ENCODE peak calls at places on chromosomes 6 and 20, in ten cellular contexts. V, T, D, C, F, H, U, Y, X and K are unnamed samples.

GRCh38 chr6:138219398-138219797 is 1.1 kb upstream of the PBOV1 start:
- DNase-seq in V (no peak), T (no peak), D (no peak), C (no peak), F (no peak), H (no peak), U (no peak), Y (no peak), X (no peak), K (no peak)

GRCh38 chr6:140041571-140042332 is 667.3 kb upstream of the CITED2 start:
- DNase-seq in V (no peak), T (no peak), D (no peak), C (no peak), F (no peak), H (no peak), U (no peak), Y (no peak), X (no peak), K (no peak)

GRCh38 chr20:49115565-49115964 is 69.5 kb downstream of the CSE1L start:
- DNase-seq in V (no peak), T (no peak), D (no peak), C (no peak), F (no peak), H (no peak), U (no peak), Y (no peak), X (no peak), K (no peak)

GRCh38 chr20:44642203-44643153 is 9.0 kb downstream of the ADA start:
- DNase-seq in V (no peak), T (no peak), D (peak; percentile 87), C (peak; percentile 68), F (no peak), H (no peak), U (peak; percentile 66), Y (no peak), X (peak; percentile 55), K (peak; percentile 33)

GRCh38 chr6:116016846-116017545 is 43.7 kb downstream of the FRK start:
- DNase-seq in V (no peak), T (no peak), D (no peak), C (no peak), F (no peak), H (no peak), U (no peak), Y (no peak), X (no peak), K (no peak)

GRCh38 chr20:62009869-62010445 is 55.7 kb downstream of the TAF4 start:
- DNase-seq in V (no peak), T (no peak), D (no peak), C (no peak), F (no peak), H (no peak), U (no peak), Y (no peak), X (no peak), K (no peak)

GRCh38 chr6:112298021-112298745 is 43.8 kb upstream of the LAMA4 start:
- DNase-seq in V (no peak), T (no peak), D (peak; percentile 50), C (peak; percentile 86), F (no peak), H (no peak), U (no peak), Y (no peak), X (no peak), K (no peak)

GRCh38 chr20:57398231-57398821 is 7.1 kb downstream of the RBM38 start:
- DNase-seq in V (peak; percentile 94), T (no peak), D (no peak), C (no peak), F (peak; percentile 78), H (peak; percentile 83), U (peak; percentile 25), Y (no peak), X (no peak), K (peak; percentile 93)

GRCh38 chr20:62906209-62906608 is 20.1 kb downstream of the DIDO1 start:
- DNase-seq in V (no peak), T (no peak), D (no peak), C (no peak), F (no peak), H (no peak), U (no peak), Y (no peak), X (no peak), K (no peak)

GRCh38 chr6:168606722-168607121 is 165.7 kb downstream of the SMOC2 start:
- DNase-seq in V (no peak), T (no peak), D (no peak), C (no peak), F (no peak), H (no peak), U (no peak), Y (no peak), X (no peak), K (no peak)

GRCh38 chr6:2354138-2354491 is 108.7 kb upstream of the GMDS start:
- DNase-seq in V (no peak), T (no peak), D (no peak), C (no peak), F (no peak), H (no peak), U (no peak), Y (no peak), X (no peak), K (no peak)

GRCh38 chr20:57774111-57774880 is 64.5 kb upstream of the PMEPA1 start:
- DNase-seq in V (no peak), T (no peak), D (no peak), C (no peak), F (no peak), H (no peak), U (no peak), Y (peak; percentile 17), X (no peak), K (no peak)

GRCh38 chr6:30918675-30919074 is 4.6 kb downstream of the VARS2 start:
- DNase-seq in V (no peak), T (no peak), D (no peak), C (no peak), F (no peak), H (no peak), U (no peak), Y (no peak), X (no peak), K (no peak)

GRCh38 chr6:113860165-113860955 is 3.2 kb downstream of the MARCKS start:
- DNase-seq in V (no peak), T (no peak), D (no peak), C (no peak), F (no peak), H (no peak), U (peak; percentile 28), Y (peak; percentile 76), X (peak; percentile 20), K (no peak)

GRCh38 chr20:47428164-47428563 is 71.7 kb upstream of the ZMYND8 start:
- DNase-seq in V (no peak), T (no peak), D (no peak), C (no peak), F (no peak), H (no peak), U (no peak), Y (no peak), X (no peak), K (no peak)

GRCh38 chr6:3848925-3849605 is at the start of gene FAM50B:
- DNase-seq in V (peak; percentile 82), T (no peak), D (peak; percentile 76), C (no peak), F (peak; percentile 89), H (peak; percentile 83), U (peak; percentile 92), Y (peak; percentile 97), X (peak; percentile 92), K (peak; percentile 87)

GRCh38 chr20:3461191-3461874 is 9.5 kb upstream of the ATRN start:
- DNase-seq in V (no peak), T (no peak), D (no peak), C (no peak), F (no peak), H (no peak), U (no peak), Y (no peak), X (peak; percentile 8), K (no peak)

GRCh38 chr20:42191140-42191860 is 573.1 kb upstream of the CHD6 start:
- DNase-seq in V (no peak), T (no peak), D (no peak), C (no peak), F (no peak), H (no peak), U (no peak), Y (no peak), X (no peak), K (no peak)

GRCh38 chr6:50720623-50721022 is 7.3 kb downstream of the TFAP2D start:
- DNase-seq in V (no peak), T (no peak), D (no peak), C (no peak), F (no peak), H (no peak), U (no peak), Y (no peak), X (no peak), K (no peak)

GRCh38 chr20:1272368-1273155 is 6.5 kb downstream of the SNPH start:
- DNase-seq in V (no peak), T (no peak), D (no peak), C (no peak), F (no peak), H (no peak), U (no peak), Y (no peak), X (peak; percentile 36), K (no peak)

GRCh38 chr6:147503587-147503986 is 4.9 kb upstream of the SAMD5 start:
- DNase-seq in V (no peak), T (no peak), D (no peak), C (no peak), F (no peak), H (no peak), U (no peak), Y (no peak), X (no peak), K (no peak)

GRCh38 chr6:128515550-128516513 is 4.6 kb downstream of the PTPRK start:
- DNase-seq in V (no peak), T (no peak), D (no peak), C (no peak), F (no peak), H (no peak), U (no peak), Y (no peak), X (no peak), K (no peak)

GRCh38 chr6:126344181-126344580 is 4.3 kb downstream of the CENPW start:
- DNase-seq in V (no peak), T (no peak), D (no peak), C (no peak), F (no peak), H (no peak), U (no peak), Y (no peak), X (no peak), K (no peak)

GRCh38 chr20:59992531-59992930 is 34.3 kb downstream of the CDH26 start:
- DNase-seq in V (no peak), T (no peak), D (no peak), C (no peak), F (no peak), H (no peak), U (no peak), Y (no peak), X (no peak), K (no peak)

GRCh38 chr6:14704383-14705271 is 541.2 kb upstream of the JARID2 start:
- DNase-seq in V (no peak), T (no peak), D (no peak), C (no peak), F (no peak), H (no peak), U (no peak), Y (no peak), X (no peak), K (no peak)

GRCh38 chr6:56766806-56767178 is 124.1 kb upstream of the DST start:
- DNase-seq in V (no peak), T (no peak), D (peak; percentile 33), C (no peak), F (no peak), H (no peak), U (no peak), Y (no peak), X (no peak), K (no peak)

GRCh38 chr6:116648161-116648560 is 20.4 kb downstream of the ZUP1 start:
- DNase-seq in V (no peak), T (no peak), D (no peak), C (no peak), F (no peak), H (no peak), U (no peak), Y (no peak), X (no peak), K (no peak)

GRCh38 chr20:58651823-58652605 is 931 bp downstream of the STX16 start:
- DNase-seq in V (peak; percentile 73), T (no peak), D (peak; percentile 72), C (no peak), F (peak; percentile 65), H (peak; percentile 37), U (peak; percentile 34), Y (no peak), X (peak; percentile 60), K (peak; percentile 51)